ENCODE peak calls at places on chromosome 13, in ten cellular contexts. One of them, this sample, is unnamed.

GRCh38 chr13:43787998-43788397 is 1.2 kb upstream of the ENOX1 start:
- DNase-seq in NCI-H1105 treated with DMSO at 0.1 percent for 48 hours: no peak
- DNase-seq in HEK293T: no peak
- DNase-seq in left ventricle myocardium inferior: no peak
- DNase-seq in breast epithelium: no peak
- DNase-seq in heart right ventricle: no peak
- DNase-seq in astrocyte of the cerebellum: peak; percentile 33
- DNase-seq in C1 segment of cervical spinal cord: no peak
- DNase-seq in Calu3: peak; percentile 52
- DNase-seq in astrocyte of the hippocampus: peak; percentile 65
- DNase-seq in this sample: peak; percentile 58

GRCh38 chr13:26335158-26335557 is 81.2 kb downstream of the CDK8 start:
- DNase-seq in Calu3: no peak
- DNase-seq in NCI-H1105 treated with DMSO at 0.1 percent for 48 hours: no peak
- DNase-seq in heart right ventricle: no peak
- DNase-seq in C1 segment of cervical spinal cord: no peak
- DNase-seq in left ventricle myocardium inferior: no peak
- DNase-seq in breast epithelium: no peak
- DNase-seq in HEK293T: no peak
- DNase-seq in astrocyte of the hippocampus: no peak
- DNase-seq in astrocyte of the cerebellum: no peak
- DNase-seq in this sample: no peak

GRCh38 chr13:112583592-112584277 is 4.2 kb downstream of the TUBGCP3 start:
- DNase-seq in HEK293T: no peak
- DNase-seq in heart right ventricle: no peak
- DNase-seq in left ventricle myocardium inferior: peak; percentile 34
- DNase-seq in astrocyte of the hippocampus: no peak
- DNase-seq in Calu3: no peak
- DNase-seq in breast epithelium: no peak
- DNase-seq in NCI-H1105 treated with DMSO at 0.1 percent for 48 hours: no peak
- DNase-seq in astrocyte of the cerebellum: no peak
- DNase-seq in C1 segment of cervical spinal cord: peak; percentile 7
- DNase-seq in this sample: no peak

GRCh38 chr13:41854758-41855157 is 106.2 kb downstream of the VWA8 start:
- DNase-seq in breast epithelium: no peak
- DNase-seq in heart right ventricle: no peak
- DNase-seq in NCI-H1105 treated with DMSO at 0.1 percent for 48 hours: no peak
- DNase-seq in astrocyte of the cerebellum: no peak
- DNase-seq in left ventricle myocardium inferior: no peak
- DNase-seq in Calu3: no peak
- DNase-seq in HEK293T: no peak
- DNase-seq in astrocyte of the hippocampus: peak; percentile 9
- DNase-seq in C1 segment of cervical spinal cord: no peak
- DNase-seq in this sample: no peak

GRCh38 chr13:65378943-65379519 is 1851.1 kb downstream of the PCDH9 start:
- DNase-seq in heart right ventricle: no peak
- DNase-seq in astrocyte of the cerebellum: no peak
- DNase-seq in NCI-H1105 treated with DMSO at 0.1 percent for 48 hours: peak; percentile 47
- DNase-seq in left ventricle myocardium inferior: no peak
- DNase-seq in astrocyte of the hippocampus: peak; percentile 8
- DNase-seq in Calu3: no peak
- DNase-seq in breast epithelium: no peak
- DNase-seq in HEK293T: peak; percentile 49
- DNase-seq in C1 segment of cervical spinal cord: no peak
- DNase-seq in this sample: no peak

GRCh38 chr13:48066310-48066989 is 28.5 kb downstream of the MED4 start:
- DNase-seq in left ventricle myocardium inferior: no peak
- DNase-seq in breast epithelium: no peak
- DNase-seq in NCI-H1105 treated with DMSO at 0.1 percent for 48 hours: peak; percentile 18
- DNase-seq in astrocyte of the hippocampus: no peak
- DNase-seq in HEK293T: no peak
- DNase-seq in C1 segment of cervical spinal cord: no peak
- DNase-seq in astrocyte of the cerebellum: no peak
- DNase-seq in heart right ventricle: no peak
- DNase-seq in Calu3: no peak
- DNase-seq in this sample: no peak

GRCh38 chr13:50678464-50679162 is 164.9 kb downstream of the DLEU7 start:
- DNase-seq in NCI-H1105 treated with DMSO at 0.1 percent for 48 hours: no peak
- DNase-seq in C1 segment of cervical spinal cord: no peak
- DNase-seq in Calu3: peak; percentile 3
- DNase-seq in left ventricle myocardium inferior: no peak
- DNase-seq in astrocyte of the cerebellum: peak; percentile 33
- DNase-seq in heart right ventricle: no peak
- DNase-seq in breast epithelium: no peak
- DNase-seq in astrocyte of the hippocampus: peak; percentile 93
- DNase-seq in HEK293T: no peak
- DNase-seq in this sample: no peak

GRCh38 chr13:74145249-74145970 is 11.2 kb upstream of the KLF12 start:
- DNase-seq in astrocyte of the cerebellum: peak; percentile 58
- DNase-seq in breast epithelium: no peak
- DNase-seq in HEK293T: no peak
- DNase-seq in NCI-H1105 treated with DMSO at 0.1 percent for 48 hours: no peak
- DNase-seq in Calu3: no peak
- DNase-seq in heart right ventricle: no peak
- DNase-seq in left ventricle myocardium inferior: no peak
- DNase-seq in C1 segment of cervical spinal cord: no peak
- DNase-seq in astrocyte of the hippocampus: peak; percentile 11
- DNase-seq in this sample: no peak

GRCh38 chr13:33249066-33249465 is 36.5 kb downstream of the STARD13 start:
- DNase-seq in breast epithelium: no peak
- DNase-seq in HEK293T: no peak
- DNase-seq in heart right ventricle: no peak
- DNase-seq in C1 segment of cervical spinal cord: no peak
- DNase-seq in Calu3: no peak
- DNase-seq in left ventricle myocardium inferior: no peak
- DNase-seq in NCI-H1105 treated with DMSO at 0.1 percent for 48 hours: no peak
- DNase-seq in astrocyte of the cerebellum: no peak
- DNase-seq in astrocyte of the hippocampus: peak; percentile 47
- DNase-seq in this sample: no peak

GRCh38 chr13:38753878-38754277 is 67.0 kb downstream of the FREM2 start:
- DNase-seq in left ventricle myocardium inferior: no peak
- DNase-seq in C1 segment of cervical spinal cord: no peak
- DNase-seq in HEK293T: no peak
- DNase-seq in breast epithelium: no peak
- DNase-seq in NCI-H1105 treated with DMSO at 0.1 percent for 48 hours: no peak
- DNase-seq in astrocyte of the hippocampus: no peak
- DNase-seq in astrocyte of the cerebellum: no peak
- DNase-seq in Calu3: no peak
- DNase-seq in heart right ventricle: no peak
- DNase-seq in this sample: no peak

GRCh38 chr13:97976551-97977375 is 23.3 kb downstream of the IPO5 start:
- DNase-seq in left ventricle myocardium inferior: no peak
- DNase-seq in HEK293T: peak; percentile 40
- DNase-seq in astrocyte of the hippocampus: peak; percentile 40
- DNase-seq in Calu3: no peak
- DNase-seq in heart right ventricle: peak; percentile 36
- DNase-seq in breast epithelium: peak; percentile 66
- DNase-seq in astrocyte of the cerebellum: no peak
- DNase-seq in NCI-H1105 treated with DMSO at 0.1 percent for 48 hours: no peak
- DNase-seq in C1 segment of cervical spinal cord: peak; percentile 18
- DNase-seq in this sample: peak; percentile 46

GRCh38 chr13:33453911-33454310 is 168.4 kb upstream of the STARD13 start:
- DNase-seq in left ventricle myocardium inferior: no peak
- DNase-seq in Calu3: no peak
- DNase-seq in C1 segment of cervical spinal cord: no peak
- DNase-seq in breast epithelium: no peak
- DNase-seq in NCI-H1105 treated with DMSO at 0.1 percent for 48 hours: no peak
- DNase-seq in HEK293T: no peak
- DNase-seq in heart right ventricle: no peak
- DNase-seq in astrocyte of the cerebellum: no peak
- DNase-seq in astrocyte of the hippocampus: no peak
- DNase-seq in this sample: no peak

GRCh38 chr13:73602295-73602694 is 531.9 kb downstream of the KLF12 start:
- DNase-seq in Calu3: no peak
- DNase-seq in astrocyte of the cerebellum: no peak
- DNase-seq in heart right ventricle: no peak
- DNase-seq in C1 segment of cervical spinal cord: no peak
- DNase-seq in HEK293T: no peak
- DNase-seq in left ventricle myocardium inferior: no peak
- DNase-seq in NCI-H1105 treated with DMSO at 0.1 percent for 48 hours: no peak
- DNase-seq in breast epithelium: no peak
- DNase-seq in astrocyte of the hippocampus: peak; percentile 12
- DNase-seq in this sample: no peak

GRCh38 chr13:96629331-96629730 is 364.9 kb downstream of the OXGR1 start:
- DNase-seq in breast epithelium: no peak
- DNase-seq in left ventricle myocardium inferior: no peak
- DNase-seq in HEK293T: no peak
- DNase-seq in heart right ventricle: no peak
- DNase-seq in NCI-H1105 treated with DMSO at 0.1 percent for 48 hours: no peak
- DNase-seq in astrocyte of the hippocampus: no peak
- DNase-seq in Calu3: no peak
- DNase-seq in astrocyte of the cerebellum: no peak
- DNase-seq in C1 segment of cervical spinal cord: no peak
- DNase-seq in this sample: no peak

GRCh38 chr13:108470921-108471320 is 158.5 kb upstream of the MYO16 start:
- DNase-seq in astrocyte of the cerebellum: no peak
- DNase-seq in NCI-H1105 treated with DMSO at 0.1 percent for 48 hours: no peak
- DNase-seq in astrocyte of the hippocampus: no peak
- DNase-seq in breast epithelium: no peak
- DNase-seq in left ventricle myocardium inferior: no peak
- DNase-seq in C1 segment of cervical spinal cord: no peak
- DNase-seq in Calu3: no peak
- DNase-seq in heart right ventricle: no peak
- DNase-seq in HEK293T: no peak
- DNase-seq in this sample: no peak

GRCh38 chr13:110913322-110913721 is 1.5 kb downstream of the ANKRD10 start:
- DNase-seq in Calu3: no peak
- DNase-seq in breast epithelium: no peak
- DNase-seq in heart right ventricle: no peak
- DNase-seq in astrocyte of the hippocampus: peak; percentile 30
- DNase-seq in HEK293T: no peak
- DNase-seq in NCI-H1105 treated with DMSO at 0.1 percent for 48 hours: peak; percentile 33
- DNase-seq in C1 segment of cervical spinal cord: no peak
- DNase-seq in astrocyte of the cerebellum: no peak
- DNase-seq in left ventricle myocardium inferior: no peak
- DNase-seq in this sample: peak; percentile 25

GRCh38 chr13:95356916-95357315 is 55.7 kb upstream of the ABCC4 start:
- DNase-seq in C1 segment of cervical spinal cord: no peak
- DNase-seq in NCI-H1105 treated with DMSO at 0.1 percent for 48 hours: no peak
- DNase-seq in left ventricle myocardium inferior: no peak
- DNase-seq in breast epithelium: no peak
- DNase-seq in heart right ventricle: no peak
- DNase-seq in astrocyte of the cerebellum: no peak
- DNase-seq in Calu3: no peak
- DNase-seq in HEK293T: no peak
- DNase-seq in astrocyte of the hippocampus: no peak
- DNase-seq in this sample: no peak

GRCh38 chr13:56861472-56861871 is 279.2 kb upstream of the PRR20A start:
- DNase-seq in astrocyte of the hippocampus: peak; percentile 2
- DNase-seq in HEK293T: no peak
- DNase-seq in left ventricle myocardium inferior: no peak
- DNase-seq in C1 segment of cervical spinal cord: no peak
- DNase-seq in Calu3: no peak
- DNase-seq in breast epithelium: no peak
- DNase-seq in heart right ventricle: no peak
- DNase-seq in astrocyte of the cerebellum: no peak
- DNase-seq in NCI-H1105 treated with DMSO at 0.1 percent for 48 hours: no peak
- DNase-seq in this sample: no peak

GRCh38 chr13:67464154-67464553 is 234.0 kb upstream of the PCDH9 start:
- DNase-seq in Calu3: no peak
- DNase-seq in C1 segment of cervical spinal cord: no peak
- DNase-seq in left ventricle myocardium inferior: no peak
- DNase-seq in astrocyte of the cerebellum: no peak
- DNase-seq in NCI-H1105 treated with DMSO at 0.1 percent for 48 hours: no peak
- DNase-seq in astrocyte of the hippocampus: no peak
- DNase-seq in HEK293T: no peak
- DNase-seq in breast epithelium: no peak
- DNase-seq in heart right ventricle: no peak
- DNase-seq in this sample: no peak

GRCh38 chr13:97245011-97245410 is 22.9 kb downstream of the MBNL2 start:
- DNase-seq in C1 segment of cervical spinal cord: no peak
- DNase-seq in breast epithelium: no peak
- DNase-seq in Calu3: no peak
- DNase-seq in NCI-H1105 treated with DMSO at 0.1 percent for 48 hours: no peak
- DNase-seq in left ventricle myocardium inferior: no peak
- DNase-seq in astrocyte of the cerebellum: no peak
- DNase-seq in HEK293T: no peak
- DNase-seq in heart right ventricle: no peak
- DNase-seq in astrocyte of the hippocampus: no peak
- DNase-seq in this sample: no peak

GRCh38 chr13:60754691-60755090 is 357.7 kb downstream of the TDRD3 start:
- DNase-seq in Calu3: no peak
- DNase-seq in C1 segment of cervical spinal cord: no peak
- DNase-seq in HEK293T: no peak
- DNase-seq in left ventricle myocardium inferior: no peak
- DNase-seq in astrocyte of the hippocampus: peak; percentile 6
- DNase-seq in breast epithelium: no peak
- DNase-seq in heart right ventricle: no peak
- DNase-seq in astrocyte of the cerebellum: no peak
- DNase-seq in NCI-H1105 treated with DMSO at 0.1 percent for 48 hours: no peak
- DNase-seq in this sample: no peak

GRCh38 chr13:110127986-110128511 is 178.9 kb downstream of the COL4A1 start:
- DNase-seq in astrocyte of the cerebellum: no peak
- DNase-seq in HEK293T: no peak
- DNase-seq in NCI-H1105 treated with DMSO at 0.1 percent for 48 hours: no peak
- DNase-seq in breast epithelium: no peak
- DNase-seq in left ventricle myocardium inferior: no peak
- DNase-seq in C1 segment of cervical spinal cord: no peak
- DNase-seq in heart right ventricle: no peak
- DNase-seq in Calu3: no peak
- DNase-seq in astrocyte of the hippocampus: peak; percentile 60
- DNase-seq in this sample: no peak

This sample was measured in Caco-2.